ENCODE peak calls at places on chromosomes 13 and 19, in six cellular contexts. One of them, this sample, is unnamed.

GRCh38 chr13:25097426-25097825 is 1.5 kb downstream of the PABPC3 start:
- DNase-seq in ACHN: no peak
- DNase-seq in stimulated activated CD8-positive, alpha-beta memory T cell treated with anti-CD3 and anti-CD28 coated beads, Interleukin-12 subunit alpha, Interleukin-12 subunit beta, amount 100 ng/mL, for 4 hours: no peak
- DNase-seq in GM13977: no peak
- DNase-seq in cardiac fibroblast: no peak
- DNase-seq in stimulated activated CD4-positive, alpha-beta T cell treated with anti-CD3 and anti-CD28 coated beads, Interleukin-12 subunit alpha, Interleukin-12 subunit beta, amount 100 ng/mL, for 48 hours: no peak
- DNase-seq in this sample: no peak

GRCh38 chr19:18809149-18809978 is 18.3 kb upstream of the COMP start:
- DNase-seq in ACHN: no peak
- DNase-seq in stimulated activated CD8-positive, alpha-beta memory T cell treated with anti-CD3 and anti-CD28 coated beads, Interleukin-12 subunit alpha, Interleukin-12 subunit beta, amount 100 ng/mL, for 4 hours: no peak
- DNase-seq in cardiac fibroblast: peak; percentile 88
- DNase-seq in GM13977: no peak
- DNase-seq in stimulated activated CD4-positive, alpha-beta T cell treated with anti-CD3 and anti-CD28 coated beads, Interleukin-12 subunit alpha, Interleukin-12 subunit beta, amount 100 ng/mL, for 48 hours: no peak
- DNase-seq in this sample: peak; percentile 82

GRCh38 chr19:16537111-16537510 is 5.1 kb downstream of the CHERP start:
- DNase-seq in stimulated activated CD4-positive, alpha-beta T cell treated with anti-CD3 and anti-CD28 coated beads, Interleukin-12 subunit alpha, Interleukin-12 subunit beta, amount 100 ng/mL, for 48 hours: no peak
- DNase-seq in GM13977: no peak
- DNase-seq in stimulated activated CD8-positive, alpha-beta memory T cell treated with anti-CD3 and anti-CD28 coated beads, Interleukin-12 subunit alpha, Interleukin-12 subunit beta, amount 100 ng/mL, for 4 hours: no peak
- DNase-seq in cardiac fibroblast: no peak
- DNase-seq in ACHN: no peak
- DNase-seq in this sample: no peak

GRCh38 chr19:53130506-53130905 is 2.2 kb downstream of the ZNF415 start:
- DNase-seq in GM13977: no peak
- DNase-seq in stimulated activated CD4-positive, alpha-beta T cell treated with anti-CD3 and anti-CD28 coated beads, Interleukin-12 subunit alpha, Interleukin-12 subunit beta, amount 100 ng/mL, for 48 hours: no peak
- DNase-seq in cardiac fibroblast: no peak
- DNase-seq in ACHN: no peak
- DNase-seq in stimulated activated CD8-positive, alpha-beta memory T cell treated with anti-CD3 and anti-CD28 coated beads, Interleukin-12 subunit alpha, Interleukin-12 subunit beta, amount 100 ng/mL, for 4 hours: no peak
- DNase-seq in this sample: no peak

GRCh38 chr19:4297901-4298771 is 4.1 kb downstream of the TMIGD2 start:
- DNase-seq in stimulated activated CD4-positive, alpha-beta T cell treated with anti-CD3 and anti-CD28 coated beads, Interleukin-12 subunit alpha, Interleukin-12 subunit beta, amount 100 ng/mL, for 48 hours: no peak
- DNase-seq in cardiac fibroblast: no peak
- DNase-seq in ACHN: no peak
- DNase-seq in stimulated activated CD8-positive, alpha-beta memory T cell treated with anti-CD3 and anti-CD28 coated beads, Interleukin-12 subunit alpha, Interleukin-12 subunit beta, amount 100 ng/mL, for 4 hours: no peak
- DNase-seq in GM13977: no peak
- DNase-seq in this sample: no peak

GRCh38 chr19:31534231-31534630 is 185.0 kb upstream of the TSHZ3 start:
- DNase-seq in cardiac fibroblast: no peak
- DNase-seq in stimulated activated CD4-positive, alpha-beta T cell treated with anti-CD3 and anti-CD28 coated beads, Interleukin-12 subunit alpha, Interleukin-12 subunit beta, amount 100 ng/mL, for 48 hours: no peak
- DNase-seq in stimulated activated CD8-positive, alpha-beta memory T cell treated with anti-CD3 and anti-CD28 coated beads, Interleukin-12 subunit alpha, Interleukin-12 subunit beta, amount 100 ng/mL, for 4 hours: no peak
- DNase-seq in GM13977: no peak
- DNase-seq in ACHN: no peak
- DNase-seq in this sample: no peak

GRCh38 chr19:55301459-55302331 is 17.9 kb downstream of the BRSK1 start:
- DNase-seq in stimulated activated CD4-positive, alpha-beta T cell treated with anti-CD3 and anti-CD28 coated beads, Interleukin-12 subunit alpha, Interleukin-12 subunit beta, amount 100 ng/mL, for 48 hours: peak; percentile 97
- DNase-seq in GM13977: peak; percentile 97
- DNase-seq in stimulated activated CD8-positive, alpha-beta memory T cell treated with anti-CD3 and anti-CD28 coated beads, Interleukin-12 subunit alpha, Interleukin-12 subunit beta, amount 100 ng/mL, for 4 hours: peak; percentile 90
- DNase-seq in ACHN: peak; percentile 77
- DNase-seq in cardiac fibroblast: peak; percentile 77
- DNase-seq in this sample: peak; percentile 100

GRCh38 chr13:88125055-88125454 is 453.9 kb downstream of the SLITRK5 start:
- DNase-seq in stimulated activated CD4-positive, alpha-beta T cell treated with anti-CD3 and anti-CD28 coated beads, Interleukin-12 subunit alpha, Interleukin-12 subunit beta, amount 100 ng/mL, for 48 hours: no peak
- DNase-seq in GM13977: no peak
- DNase-seq in stimulated activated CD8-positive, alpha-beta memory T cell treated with anti-CD3 and anti-CD28 coated beads, Interleukin-12 subunit alpha, Interleukin-12 subunit beta, amount 100 ng/mL, for 4 hours: no peak
- DNase-seq in ACHN: no peak
- DNase-seq in cardiac fibroblast: no peak
- DNase-seq in this sample: no peak

GRCh38 chr19:33405491-33406461 is 32.3 kb downstream of the CEBPG start:
- DNase-seq in ACHN: no peak
- DNase-seq in stimulated activated CD8-positive, alpha-beta memory T cell treated with anti-CD3 and anti-CD28 coated beads, Interleukin-12 subunit alpha, Interleukin-12 subunit beta, amount 100 ng/mL, for 4 hours: no peak
- DNase-seq in GM13977: no peak
- DNase-seq in cardiac fibroblast: no peak
- DNase-seq in stimulated activated CD4-positive, alpha-beta T cell treated with anti-CD3 and anti-CD28 coated beads, Interleukin-12 subunit alpha, Interleukin-12 subunit beta, amount 100 ng/mL, for 48 hours: no peak
- DNase-seq in this sample: no peak

GRCh38 chr19:41531438-41532311 is 44.3 kb upstream of the CEACAM21 start:
- DNase-seq in cardiac fibroblast: peak; percentile 92
- DNase-seq in ACHN: peak; percentile 65
- DNase-seq in stimulated activated CD8-positive, alpha-beta memory T cell treated with anti-CD3 and anti-CD28 coated beads, Interleukin-12 subunit alpha, Interleukin-12 subunit beta, amount 100 ng/mL, for 4 hours: peak; percentile 68
- DNase-seq in stimulated activated CD4-positive, alpha-beta T cell treated with anti-CD3 and anti-CD28 coated beads, Interleukin-12 subunit alpha, Interleukin-12 subunit beta, amount 100 ng/mL, for 48 hours: peak; percentile 88
- DNase-seq in GM13977: peak; percentile 75
- DNase-seq in this sample: peak; percentile 87

GRCh38 chr19:16078311-16078758 is 2.0 kb downstream of the TPM4 start:
- DNase-seq in GM13977: no peak
- DNase-seq in cardiac fibroblast: peak; percentile 83
- DNase-seq in stimulated activated CD4-positive, alpha-beta T cell treated with anti-CD3 and anti-CD28 coated beads, Interleukin-12 subunit alpha, Interleukin-12 subunit beta, amount 100 ng/mL, for 48 hours: no peak
- DNase-seq in ACHN: no peak
- DNase-seq in stimulated activated CD8-positive, alpha-beta memory T cell treated with anti-CD3 and anti-CD28 coated beads, Interleukin-12 subunit alpha, Interleukin-12 subunit beta, amount 100 ng/mL, for 4 hours: no peak
- DNase-seq in this sample: no peak

GRCh38 chr13:92719868-92720267 is 506.7 kb upstream of the GPC6 start:
- DNase-seq in ACHN: no peak
- DNase-seq in stimulated activated CD4-positive, alpha-beta T cell treated with anti-CD3 and anti-CD28 coated beads, Interleukin-12 subunit alpha, Interleukin-12 subunit beta, amount 100 ng/mL, for 48 hours: no peak
- DNase-seq in cardiac fibroblast: no peak
- DNase-seq in stimulated activated CD8-positive, alpha-beta memory T cell treated with anti-CD3 and anti-CD28 coated beads, Interleukin-12 subunit alpha, Interleukin-12 subunit beta, amount 100 ng/mL, for 4 hours: no peak
- DNase-seq in GM13977: no peak
- DNase-seq in this sample: no peak

GRCh38 chr19:2848625-2849024 is 7.3 kb downstream of the ZNF555 start:
- DNase-seq in stimulated activated CD4-positive, alpha-beta T cell treated with anti-CD3 and anti-CD28 coated beads, Interleukin-12 subunit alpha, Interleukin-12 subunit beta, amount 100 ng/mL, for 48 hours: no peak
- DNase-seq in cardiac fibroblast: no peak
- DNase-seq in GM13977: no peak
- DNase-seq in ACHN: no peak
- DNase-seq in stimulated activated CD8-positive, alpha-beta memory T cell treated with anti-CD3 and anti-CD28 coated beads, Interleukin-12 subunit alpha, Interleukin-12 subunit beta, amount 100 ng/mL, for 4 hours: no peak
- DNase-seq in this sample: no peak

GRCh38 chr19:823565-824121 is 1.9 kb upstream of the PLPPR3 start:
- DNase-seq in GM13977: no peak
- DNase-seq in stimulated activated CD8-positive, alpha-beta memory T cell treated with anti-CD3 and anti-CD28 coated beads, Interleukin-12 subunit alpha, Interleukin-12 subunit beta, amount 100 ng/mL, for 4 hours: no peak
- DNase-seq in stimulated activated CD4-positive, alpha-beta T cell treated with anti-CD3 and anti-CD28 coated beads, Interleukin-12 subunit alpha, Interleukin-12 subunit beta, amount 100 ng/mL, for 48 hours: no peak
- DNase-seq in cardiac fibroblast: no peak
- DNase-seq in ACHN: no peak
- DNase-seq in this sample: no peak

GRCh38 chr13:89554801-89555200 is 1792.7 kb upstream of the MIR17HG start:
- DNase-seq in ACHN: no peak
- DNase-seq in GM13977: no peak
- DNase-seq in cardiac fibroblast: no peak
- DNase-seq in stimulated activated CD4-positive, alpha-beta T cell treated with anti-CD3 and anti-CD28 coated beads, Interleukin-12 subunit alpha, Interleukin-12 subunit beta, amount 100 ng/mL, for 48 hours: no peak
- DNase-seq in stimulated activated CD8-positive, alpha-beta memory T cell treated with anti-CD3 and anti-CD28 coated beads, Interleukin-12 subunit alpha, Interleukin-12 subunit beta, amount 100 ng/mL, for 4 hours: no peak
- DNase-seq in this sample: no peak

GRCh38 chr19:6580313-6580712 is 10.6 kb downstream of the CD70 start:
- DNase-seq in GM13977: no peak
- DNase-seq in cardiac fibroblast: peak; percentile 88
- DNase-seq in ACHN: peak; percentile 95
- DNase-seq in stimulated activated CD8-positive, alpha-beta memory T cell treated with anti-CD3 and anti-CD28 coated beads, Interleukin-12 subunit alpha, Interleukin-12 subunit beta, amount 100 ng/mL, for 4 hours: no peak
- DNase-seq in stimulated activated CD4-positive, alpha-beta T cell treated with anti-CD3 and anti-CD28 coated beads, Interleukin-12 subunit alpha, Interleukin-12 subunit beta, amount 100 ng/mL, for 48 hours: no peak
- DNase-seq in this sample: peak; percentile 43

GRCh38 chr19:55212447-55212846 is 3.1 kb upstream of the PTPRH start:
- DNase-seq in GM13977: no peak
- DNase-seq in stimulated activated CD8-positive, alpha-beta memory T cell treated with anti-CD3 and anti-CD28 coated beads, Interleukin-12 subunit alpha, Interleukin-12 subunit beta, amount 100 ng/mL, for 4 hours: no peak
- DNase-seq in cardiac fibroblast: peak; percentile 24
- DNase-seq in ACHN: peak; percentile 68
- DNase-seq in stimulated activated CD4-positive, alpha-beta T cell treated with anti-CD3 and anti-CD28 coated beads, Interleukin-12 subunit alpha, Interleukin-12 subunit beta, amount 100 ng/mL, for 48 hours: peak; percentile 48
- DNase-seq in this sample: no peak

GRCh38 chr19:49217382-49217781 is 59.8 kb downstream of the TRPM4 start:
- DNase-seq in ACHN: no peak
- DNase-seq in stimulated activated CD8-positive, alpha-beta memory T cell treated with anti-CD3 and anti-CD28 coated beads, Interleukin-12 subunit alpha, Interleukin-12 subunit beta, amount 100 ng/mL, for 4 hours: no peak
- DNase-seq in cardiac fibroblast: peak; percentile 46
- DNase-seq in stimulated activated CD4-positive, alpha-beta T cell treated with anti-CD3 and anti-CD28 coated beads, Interleukin-12 subunit alpha, Interleukin-12 subunit beta, amount 100 ng/mL, for 48 hours: no peak
- DNase-seq in GM13977: no peak
- DNase-seq in this sample: peak; percentile 31

GRCh38 chr19:27966390-27966816 is 1246.5 kb downstream of the UQCRFS1 start:
- DNase-seq in stimulated activated CD8-positive, alpha-beta memory T cell treated with anti-CD3 and anti-CD28 coated beads, Interleukin-12 subunit alpha, Interleukin-12 subunit beta, amount 100 ng/mL, for 4 hours: no peak
- DNase-seq in GM13977: no peak
- DNase-seq in cardiac fibroblast: peak; percentile 49
- DNase-seq in stimulated activated CD4-positive, alpha-beta T cell treated with anti-CD3 and anti-CD28 coated beads, Interleukin-12 subunit alpha, Interleukin-12 subunit beta, amount 100 ng/mL, for 48 hours: no peak
- DNase-seq in ACHN: peak; percentile 34
- DNase-seq in this sample: peak; percentile 25

GRCh38 chr19:4877753-4878490 is 10.5 kb upstream of the PLIN3 start:
- DNase-seq in cardiac fibroblast: no peak
- DNase-seq in stimulated activated CD4-positive, alpha-beta T cell treated with anti-CD3 and anti-CD28 coated beads, Interleukin-12 subunit alpha, Interleukin-12 subunit beta, amount 100 ng/mL, for 48 hours: no peak
- DNase-seq in ACHN: no peak
- DNase-seq in GM13977: peak; percentile 37
- DNase-seq in stimulated activated CD8-positive, alpha-beta memory T cell treated with anti-CD3 and anti-CD28 coated beads, Interleukin-12 subunit alpha, Interleukin-12 subunit beta, amount 100 ng/mL, for 4 hours: no peak
- DNase-seq in this sample: no peak

GRCh38 chr19:3852614-3853254 is 16.1 kb downstream of the ZFR2 start:
- DNase-seq in stimulated activated CD4-positive, alpha-beta T cell treated with anti-CD3 and anti-CD28 coated beads, Interleukin-12 subunit alpha, Interleukin-12 subunit beta, amount 100 ng/mL, for 48 hours: no peak
- DNase-seq in cardiac fibroblast: peak; percentile 87
- DNase-seq in GM13977: no peak
- DNase-seq in ACHN: peak; percentile 96
- DNase-seq in stimulated activated CD8-positive, alpha-beta memory T cell treated with anti-CD3 and anti-CD28 coated beads, Interleukin-12 subunit alpha, Interleukin-12 subunit beta, amount 100 ng/mL, for 4 hours: peak; percentile 16
- DNase-seq in this sample: peak; percentile 76

GRCh38 chr19:40799558-40800338 is 757 bp downstream of the EGLN2 start:
- DNase-seq in stimulated activated CD8-positive, alpha-beta memory T cell treated with anti-CD3 and anti-CD28 coated beads, Interleukin-12 subunit alpha, Interleukin-12 subunit beta, amount 100 ng/mL, for 4 hours: no peak
- DNase-seq in ACHN: peak; percentile 17
- DNase-seq in stimulated activated CD4-positive, alpha-beta T cell treated with anti-CD3 and anti-CD28 coated beads, Interleukin-12 subunit alpha, Interleukin-12 subunit beta, amount 100 ng/mL, for 48 hours: no peak
- DNase-seq in cardiac fibroblast: no peak
- DNase-seq in GM13977: peak; percentile 70
- DNase-seq in this sample: no peak

GRCh38 chr19:35141627-35142401 is 1.2 kb upstream of the FXYD7 start:
- DNase-seq in ACHN: peak; percentile 9
- DNase-seq in stimulated activated CD8-positive, alpha-beta memory T cell treated with anti-CD3 and anti-CD28 coated beads, Interleukin-12 subunit alpha, Interleukin-12 subunit beta, amount 100 ng/mL, for 4 hours: no peak
- DNase-seq in stimulated activated CD4-positive, alpha-beta T cell treated with anti-CD3 and anti-CD28 coated beads, Interleukin-12 subunit alpha, Interleukin-12 subunit beta, amount 100 ng/mL, for 48 hours: peak; percentile 8
- DNase-seq in cardiac fibroblast: no peak
- DNase-seq in GM13977: no peak
- DNase-seq in this sample: no peak

GRCh38 chr19:5126498-5127223 is 157.7 kb downstream of the KDM4B start:
- DNase-seq in stimulated activated CD8-positive, alpha-beta memory T cell treated with anti-CD3 and anti-CD28 coated beads, Interleukin-12 subunit alpha, Interleukin-12 subunit beta, amount 100 ng/mL, for 4 hours: no peak
- DNase-seq in cardiac fibroblast: no peak
- DNase-seq in stimulated activated CD4-positive, alpha-beta T cell treated with anti-CD3 and anti-CD28 coated beads, Interleukin-12 subunit alpha, Interleukin-12 subunit beta, amount 100 ng/mL, for 48 hours: no peak
- DNase-seq in GM13977: peak; percentile 85
- DNase-seq in ACHN: no peak
- DNase-seq in this sample: no peak

GRCh38 chr19:48329167-48329891 is 4.0 kb downstream of the EMP3 start:
- DNase-seq in cardiac fibroblast: peak; percentile 57
- DNase-seq in ACHN: peak; percentile 27
- DNase-seq in stimulated activated CD8-positive, alpha-beta memory T cell treated with anti-CD3 and anti-CD28 coated beads, Interleukin-12 subunit alpha, Interleukin-12 subunit beta, amount 100 ng/mL, for 4 hours: no peak
- DNase-seq in stimulated activated CD4-positive, alpha-beta T cell treated with anti-CD3 and anti-CD28 coated beads, Interleukin-12 subunit alpha, Interleukin-12 subunit beta, amount 100 ng/mL, for 48 hours: peak; percentile 50
- DNase-seq in GM13977: no peak
- DNase-seq in this sample: no peak

GRCh38 chr13:114259974-114260373 is 21.4 kb upstream of the UPF3A start:
- DNase-seq in ACHN: no peak
- DNase-seq in cardiac fibroblast: no peak
- DNase-seq in GM13977: no peak
- DNase-seq in stimulated activated CD8-positive, alpha-beta memory T cell treated with anti-CD3 and anti-CD28 coated beads, Interleukin-12 subunit alpha, Interleukin-12 subunit beta, amount 100 ng/mL, for 4 hours: no peak
- DNase-seq in stimulated activated CD4-positive, alpha-beta T cell treated with anti-CD3 and anti-CD28 coated beads, Interleukin-12 subunit alpha, Interleukin-12 subunit beta, amount 100 ng/mL, for 48 hours: no peak
- DNase-seq in this sample: no peak

GRCh38 chr19:1038995-1039645 is 787 bp upstream of the ABCA7 start:
- DNase-seq in stimulated activated CD8-positive, alpha-beta memory T cell treated with anti-CD3 and anti-CD28 coated beads, Interleukin-12 subunit alpha, Interleukin-12 subunit beta, amount 100 ng/mL, for 4 hours: no peak
- DNase-seq in cardiac fibroblast: no peak
- DNase-seq in GM13977: no peak
- DNase-seq in ACHN: no peak
- DNase-seq in stimulated activated CD4-positive, alpha-beta T cell treated with anti-CD3 and anti-CD28 coated beads, Interleukin-12 subunit alpha, Interleukin-12 subunit beta, amount 100 ng/mL, for 48 hours: no peak
- DNase-seq in this sample: no peak

GRCh38 chr19:17385878-17386611 is 8.0 kb downstream of the CCDC194 start:
- DNase-seq in stimulated activated CD4-positive, alpha-beta T cell treated with anti-CD3 and anti-CD28 coated beads, Interleukin-12 subunit alpha, Interleukin-12 subunit beta, amount 100 ng/mL, for 48 hours: peak; percentile 62
- DNase-seq in stimulated activated CD8-positive, alpha-beta memory T cell treated with anti-CD3 and anti-CD28 coated beads, Interleukin-12 subunit alpha, Interleukin-12 subunit beta, amount 100 ng/mL, for 4 hours: no peak
- DNase-seq in ACHN: peak; percentile 41
- DNase-seq in cardiac fibroblast: peak; percentile 60
- DNase-seq in GM13977: peak; percentile 80
- DNase-seq in this sample: peak; percentile 75

GRCh38 chr19:42487025-42487797 is 41.1 kb downstream of the CEACAM1 start:
- DNase-seq in stimulated activated CD4-positive, alpha-beta T cell treated with anti-CD3 and anti-CD28 coated beads, Interleukin-12 subunit alpha, Interleukin-12 subunit beta, amount 100 ng/mL, for 48 hours: no peak
- DNase-seq in GM13977: no peak
- DNase-seq in stimulated activated CD8-positive, alpha-beta memory T cell treated with anti-CD3 and anti-CD28 coated beads, Interleukin-12 subunit alpha, Interleukin-12 subunit beta, amount 100 ng/mL, for 4 hours: no peak
- DNase-seq in ACHN: no peak
- DNase-seq in cardiac fibroblast: no peak
- DNase-seq in this sample: no peak

This sample was measured in AG08395.